ENCODE peak calls at places on chromosome 2, in four cellular contexts. V is HuH-7.5, Q is non-pigmented ciliary epithelial cell, Y is NCI-H1436. X is an unnamed sample.

GRCh38 chr2:57726294-57726693 is 320.3 kb upstream of the VRK2 start:
- DNase-seq in V (no peak), Q (no peak), Y (no peak), X (no peak)

GRCh38 chr2:232113821-232114220 is 152.3 kb downstream of the DIS3L2 start:
- DNase-seq in Y (no peak), V (no peak), Q (peak; percentile 45), X (no peak)

GRCh38 chr2:145769053-145769716 is 1249.3 kb upstream of the ZEB2 start:
- DNase-seq in Q (no peak), Y (no peak), V (no peak), X (no peak)

GRCh38 chr2:170465241-170465640 is 249.9 kb upstream of the SP5 start:
- DNase-seq in V (no peak), Y (no peak), Q (no peak), X (no peak)

GRCh38 chr2:88827821-88828220 is 136.3 kb downstream of the RPIA start:
- DNase-seq in Y (no peak), Q (no peak), V (no peak), X (no peak)

GRCh38 chr2:176106636-176107539 is at the start of gene HOXD11:
- DNase-seq in Y (peak; percentile 71), V (peak; percentile 91), Q (no peak), X (no peak)

GRCh38 chr2:230417436-230417835 is 1.4 kb downstream of the SP100 start:
- DNase-seq in V (no peak), Y (no peak), Q (no peak), X (no peak)

GRCh38 chr2:239919779-239920545 is 105.2 kb downstream of the NDUFA10 start:
- DNase-seq in V (no peak), Y (no peak), Q (no peak), X (no peak)

GRCh38 chr2:67311536-67311935 is 85.6 kb upstream of the ETAA1 start:
- DNase-seq in Q (peak; percentile 47), Y (no peak), V (no peak), X (peak; percentile 81)

GRCh38 chr2:152335851-152336102 is 803 bp downstream of the FMNL2 start:
- DNase-seq in Q (no peak), Y (no peak), V (no peak), X (no peak)

GRCh38 chr2:240142256-240142775 is 1.9 kb upstream of the OTOS start:
- DNase-seq in V (no peak), Q (no peak), Y (no peak), X (no peak)

X was measured in skeletal muscle cell.